ENCODE peak calls at places on chromosomes 6 and 20, in seven cellular contexts. J, Y, O, R, I, U and C are unnamed samples.

GRCh38 chr6:40877362-40877761 is 161.7 kb downstream of the UNC5CL start:
- DNase-seq in J (no peak), Y (no peak), O (no peak), R (no peak), I (no peak), U (no peak), C (no peak)

GRCh38 chr6:14540276-14540675 is 422.7 kb downstream of the CD83 start:
- DNase-seq in J (no peak), Y (no peak), O (no peak), R (no peak), I (no peak), U (peak), C (peak)

GRCh38 chr6:11265932-11266331 is 33.5 kb upstream of the NEDD9 start:
- DNase-seq in J (no peak), Y (no peak), O (no peak), R (no peak), I (no peak), U (no peak), C (no peak)

GRCh38 chr6:109308018-109308492 is 74.2 kb downstream of the CD164 start:
- DNase-seq in J (peak), Y (peak), O (no peak), R (peak), I (peak), U (peak), C (peak)

GRCh38 chr6:11218827-11219826 is 13.3 kb downstream of the NEDD9 start:
- DNase-seq in J (no peak), Y (peak), O (no peak), R (no peak), I (no peak), U (no peak), C (peak)

GRCh38 chr6:106702046-106702445 is 72.7 kb downstream of the QRSL1 start:
- DNase-seq in J (no peak), Y (no peak), O (no peak), R (no peak), I (no peak), U (no peak), C (no peak)

GRCh38 chr20:24411003-24411402 is 58.4 kb upstream of the SYNDIG1 start:
- DNase-seq in J (no peak), Y (no peak), O (no peak), R (no peak), I (no peak), U (no peak), C (no peak)

GRCh38 chr6:34657307-34657978 is 39.1 kb downstream of the ILRUN start:
- DNase-seq in J (no peak), Y (no peak), O (no peak), R (peak), I (peak), U (peak), C (peak)

GRCh38 chr6:16243055-16243454 is 4.7 kb downstream of the GMPR start:
- DNase-seq in J (no peak), Y (no peak), O (no peak), R (peak), I (no peak), U (peak), C (peak)

GRCh38 chr20:60055740-60056139 is 97.5 kb downstream of the CDH26 start:
- DNase-seq in J (no peak), Y (no peak), O (no peak), R (peak), I (no peak), U (no peak), C (no peak)

GRCh38 chr6:39104528-39104927 is 10.5 kb downstream of the SAYSD1 start:
- DNase-seq in J (no peak), Y (no peak), O (no peak), R (no peak), I (no peak), U (no peak), C (no peak)

GRCh38 chr6:146914563-146915483 is 289.4 kb upstream of the STXBP5 start:
- DNase-seq in J (no peak), Y (no peak), O (peak), R (peak), I (peak), U (peak), C (peak)

GRCh38 chr6:158796353-158796752 is 22.8 kb downstream of the EZR start:
- DNase-seq in J (no peak), Y (no peak), O (no peak), R (no peak), I (no peak), U (no peak), C (no peak)

GRCh38 chr20:25289886-25290597 is 42.2 kb downstream of the PYGB start:
- DNase-seq in J (peak), Y (no peak), O (no peak), R (no peak), I (no peak), U (no peak), C (no peak)

GRCh38 chr6:118678866-118679265 is 27.5 kb upstream of the CEP85L start:
- DNase-seq in J (no peak), Y (no peak), O (no peak), R (peak), I (no peak), U (no peak), C (peak)

GRCh38 chr6:82298012-82298411 is 50.5 kb upstream of the IBTK start:
- DNase-seq in J (no peak), Y (no peak), O (no peak), R (no peak), I (no peak), U (no peak), C (no peak)

GRCh38 chr20:43448748-43449535 is 8.8 kb upstream of the SRSF6 start:
- DNase-seq in J (no peak), Y (no peak), O (no peak), R (peak), I (peak), U (peak), C (peak)

GRCh38 chr6:41744236-41744787 is 2.9 kb downstream of the PGC start:
- DNase-seq in J (peak), Y (no peak), O (no peak), R (no peak), I (no peak), U (no peak), C (no peak)

GRCh38 chr6:136517582-136517981 is 32.6 kb downstream of the MAP7 start:
- DNase-seq in J (no peak), Y (no peak), O (no peak), R (no peak), I (no peak), U (no peak), C (no peak)

GRCh38 chr20:38210741-38211140 is 45.7 kb upstream of the TGM2 start:
- DNase-seq in J (no peak), Y (no peak), O (no peak), R (peak), I (no peak), U (no peak), C (no peak)

GRCh38 chr6:122571888-122572287 is 38.3 kb upstream of the PKIB start:
- DNase-seq in J (no peak), Y (no peak), O (no peak), R (no peak), I (no peak), U (no peak), C (no peak)

GRCh38 chr6:104702126-104702841 is 157.4 kb downstream of the HACE1 start:
- DNase-seq in J (no peak), Y (no peak), O (no peak), R (no peak), I (no peak), U (no peak), C (no peak)

GRCh38 chr20:34562643-34563042 is 4.1 kb downstream of the MAP1LC3A start:
- DNase-seq in J (no peak), Y (no peak), O (no peak), R (no peak), I (no peak), U (peak), C (peak)

GRCh38 chr6:4565301-4566250 is 210.6 kb upstream of the CDYL start:
- DNase-seq in J (no peak), Y (no peak), O (no peak), R (no peak), I (no peak), U (no peak), C (no peak)

GRCh38 chr20:904146-904545 is 12.0 kb downstream of the ANGPT4 start:
- DNase-seq in J (no peak), Y (no peak), O (no peak), R (no peak), I (no peak), U (no peak), C (no peak)

GRCh38 chr6:36829919-36830544 is 9.2 kb downstream of the CPNE5 start:
- DNase-seq in J (peak), Y (peak), O (peak), R (peak), I (no peak), U (peak), C (no peak)

GRCh38 chr6:411402-412145 is 20.0 kb downstream of the IRF4 start:
- DNase-seq in J (no peak), Y (no peak), O (no peak), R (no peak), I (no peak), U (no peak), C (no peak)

GRCh38 chr6:162119349-162119748 is 608.2 kb downstream of the PRKN start:
- DNase-seq in J (no peak), Y (no peak), O (no peak), R (peak), I (no peak), U (peak), C (peak)

GRCh38 chr20:17066955-17067354 is 159.9 kb upstream of the PCSK2 start:
- DNase-seq in J (no peak), Y (no peak), O (no peak), R (no peak), I (no peak), U (no peak), C (no peak)

GRCh38 chr6:7324520-7324919 is 11.5 kb upstream of the SSR1 start:
- DNase-seq in J (no peak), Y (no peak), O (no peak), R (no peak), I (no peak), U (no peak), C (no peak)

GRCh38 chr20:38536310-38536709 is 44.7 kb upstream of the ADIG start:
- DNase-seq in J (no peak), Y (no peak), O (no peak), R (peak), I (no peak), U (peak), C (peak)

GRCh38 chr20:24969203-24970029 is 20.3 kb downstream of the CST7 start:
- DNase-seq in J (no peak), Y (no peak), O (no peak), R (no peak), I (no peak), U (no peak), C (no peak)

GRCh38 chr20:61877776-61878477 is 187.8 kb downstream of the TAF4 start:
- DNase-seq in J (peak), Y (no peak), O (no peak), R (no peak), I (no peak), U (no peak), C (no peak)

GRCh38 chr6:11366934-11367637 is 134.6 kb upstream of the NEDD9 start:
- DNase-seq in J (no peak), Y (no peak), O (no peak), R (peak), I (no peak), U (no peak), C (peak)

GRCh38 chr20:63861365-63861934 is at the start of gene ABHD16B:
- DNase-seq in J (no peak), Y (no peak), O (no peak), R (no peak), I (no peak), U (no peak), C (no peak)

GRCh38 chr6:56535626-56536025 is 107.1 kb downstream of the DST start:
- DNase-seq in J (no peak), Y (no peak), O (no peak), R (no peak), I (no peak), U (no peak), C (no peak)

GRCh38 chr6:56529594-56530191 is 113.0 kb downstream of the DST start:
- DNase-seq in J (no peak), Y (no peak), O (no peak), R (peak), I (no peak), U (no peak), C (no peak)

GRCh38 chr6:56534680-56535419 is 107.8 kb downstream of the DST start:
- DNase-seq in J (peak), Y (no peak), O (no peak), R (no peak), I (no peak), U (no peak), C (no peak)

GRCh38 chr6:56531839-56532595 is 110.7 kb downstream of the DST start:
- DNase-seq in J (no peak), Y (no peak), O (no peak), R (no peak), I (no peak), U (no peak), C (no peak)

DNA sequence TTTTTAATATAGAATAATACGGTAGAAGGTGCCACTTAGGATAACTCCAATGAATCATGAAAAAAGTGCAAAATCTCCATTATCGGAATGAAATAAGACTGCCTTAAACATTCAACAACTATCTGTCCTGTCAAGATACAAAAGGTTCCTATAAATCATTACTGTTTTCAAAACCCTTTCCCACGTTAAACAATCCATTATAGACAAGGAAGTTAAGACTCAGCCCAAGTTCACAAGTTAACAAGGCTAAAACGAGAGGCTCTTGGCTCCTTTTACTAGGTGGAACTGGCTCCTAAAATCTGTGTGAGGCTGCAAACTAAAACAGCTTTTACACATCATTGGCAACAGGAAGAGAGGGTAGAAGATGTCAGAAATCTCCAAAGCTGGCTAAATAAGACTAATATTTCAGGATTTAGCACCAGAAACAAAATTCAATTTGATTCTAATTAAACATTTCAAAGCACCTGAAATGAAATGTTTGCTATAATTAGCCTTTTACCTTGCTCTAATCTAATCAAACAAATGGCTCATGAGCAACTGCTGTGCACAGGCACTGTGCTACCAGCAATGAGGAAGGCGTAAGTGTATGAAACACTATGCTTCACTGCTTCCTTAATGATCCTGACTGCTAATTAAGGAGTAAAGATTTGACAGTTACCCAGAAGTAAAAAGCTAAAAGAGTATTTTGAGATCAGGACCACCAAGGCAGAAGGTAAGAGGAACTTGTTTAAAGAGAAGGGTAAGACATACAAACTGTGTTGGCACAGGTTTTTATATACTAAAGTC is 109.7 kb downstream of the DST start:
- DNase-seq in J (no peak), Y (no peak), O (no peak), R (no peak), I (no peak), U (no peak), C (no peak)
- H3K4me3 ChIP-seq in J (no peak), Y (no peak), O (no peak), R (no peak), I (no peak), U (no peak), C (no peak)

GRCh38 chr6:55886185-55886836 is 10.9 kb upstream of the BMP5 start:
- DNase-seq in J (no peak), Y (no peak), O (no peak), R (peak), I (no peak), U (peak), C (peak)
- TF ChIP-seq CTCF in J (no peak), Y (peak), O (no peak), R (peak), I (peak), U (no peak), C (peak)

GRCh38 chr20:45164906-45165305 is 9.8 kb upstream of the PI3 start:
- DNase-seq in J (no peak), Y (no peak), O (no peak), R (no peak), I (no peak), U (no peak), C (no peak)

GRCh38 chr20:45157977-45158376 is 16.7 kb upstream of the PI3 start:
- DNase-seq in J (no peak), Y (no peak), O (no peak), R (peak), I (no peak), U (peak), C (peak)

DNA sequence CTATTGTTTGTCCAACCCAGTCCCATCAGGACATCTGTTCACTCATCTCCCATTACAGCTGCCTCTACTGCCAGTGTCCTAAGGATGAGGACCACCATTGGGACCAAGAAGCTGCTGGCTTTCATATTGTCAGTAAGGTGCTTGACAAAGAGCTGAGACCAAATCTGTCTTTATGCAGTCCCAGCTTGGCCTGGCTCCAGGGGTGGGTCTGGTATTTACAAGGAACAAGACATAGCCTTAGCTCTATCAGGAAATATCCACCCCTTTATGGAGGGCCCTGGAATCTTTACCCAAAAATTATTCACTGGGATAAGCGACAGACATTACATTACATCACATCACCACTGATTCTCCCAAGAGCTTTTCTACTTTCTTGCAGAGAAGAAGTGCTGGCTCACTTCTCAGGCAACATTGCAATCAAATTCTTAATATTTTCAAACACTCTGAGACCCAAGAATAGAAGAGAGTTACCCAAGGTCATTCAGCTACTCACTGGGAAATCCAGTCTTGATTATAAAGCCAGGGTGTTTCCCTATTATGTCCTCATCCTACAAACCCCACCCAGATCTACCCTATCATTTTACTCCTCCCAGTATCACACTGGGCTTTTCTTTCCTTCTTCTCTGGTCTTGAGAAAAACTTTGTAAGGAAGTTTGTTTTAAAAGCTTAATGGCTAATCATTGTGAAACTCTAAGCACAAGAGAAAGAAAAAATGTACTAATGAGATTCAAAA is 11.5 kb upstream of the PI3 start:
- DNase-seq in J (no peak), Y (no peak), O (no peak), R (no peak), I (no peak), U (no peak), C (no peak)
- H3K4me3 ChIP-seq in J (no peak), Y (no peak), O (no peak), R (no peak), I (no peak), U (no peak), C (no peak)

GRCh38 chr6:169020821-169021220 is 232.8 kb downstream of the THBS2 start:
- DNase-seq in J (no peak), Y (no peak), O (no peak), R (no peak), I (no peak), U (no peak), C (no peak)

GRCh38 chr6:169016758-169017157 is 236.9 kb downstream of the THBS2 start:
- DNase-seq in J (no peak), Y (no peak), O (no peak), R (no peak), I (no peak), U (no peak), C (no peak)

GRCh38 chr6:169019111-169019510 is 234.5 kb downstream of the THBS2 start:
- DNase-seq in J (no peak), Y (no peak), O (no peak), R (no peak), I (no peak), U (no peak), C (no peak)

GRCh38 chr6:169022079-169022478 is 231.6 kb downstream of the THBS2 start:
- DNase-seq in J (no peak), Y (no peak), O (no peak), R (no peak), I (no peak), U (no peak), C (no peak)

DNA sequence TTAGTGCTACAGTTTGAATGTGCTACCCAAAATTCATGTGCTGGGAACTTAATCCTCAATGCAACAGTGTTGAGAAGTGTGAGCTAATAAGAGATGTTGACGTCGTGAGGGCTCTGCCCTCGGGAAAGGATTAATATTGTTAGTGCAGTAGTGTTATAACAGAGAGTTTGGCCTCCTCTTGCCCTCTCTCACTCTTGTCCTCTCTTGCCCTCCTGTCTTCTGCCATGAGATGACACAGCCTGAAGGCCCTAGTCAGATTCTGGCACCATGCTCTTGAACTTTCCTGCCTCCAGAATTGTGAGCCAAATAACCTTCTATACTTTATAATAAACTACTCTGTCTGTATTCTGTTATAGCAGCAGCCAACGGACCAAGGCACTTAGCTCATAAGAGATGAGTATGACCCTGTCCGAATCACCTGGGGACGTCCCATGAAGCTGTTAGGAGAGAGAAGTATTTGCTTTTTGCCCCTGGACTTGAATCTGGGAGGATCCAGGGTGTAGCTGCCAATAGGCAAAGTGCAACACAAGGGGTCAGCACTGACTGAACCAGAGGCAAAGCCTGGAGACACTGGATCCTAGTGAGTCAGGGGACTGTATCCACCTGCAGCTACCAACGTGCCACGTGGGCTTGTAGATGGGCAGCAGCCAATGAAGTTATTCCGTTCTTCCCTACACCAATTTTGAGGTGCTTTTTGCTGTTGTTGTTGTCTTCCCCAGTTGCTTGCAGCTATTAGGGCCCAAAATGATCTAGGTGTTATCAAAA is 233.7 kb downstream of the THBS2 start:
- DNase-seq in J (no peak), Y (no peak), O (no peak), R (no peak), I (no peak), U (peak), C (peak)
- TF ChIP-seq CTCF in J (no peak), Y (peak), O (no peak), R (peak), I (peak), U (no peak), C (peak)